ENCODE peak calls at places on chromosomes 11 and 22, in ten cellular contexts. B is brain microvascular endothelial cell, Q is B cell, C is cardiac muscle cell, I is cardiac fibroblast, K is coronary artery, E is GM10248, X is nephron progenitor cell, L is neural progenitor cell, W is epithelial cell of esophagus. O is an unnamed sample.
A peak's percentile ranks its signal among the peaks of the same experiment; 100 is the strongest.

GRCh38 chr11:118129475-118130196 is 23.0 kb downstream of the SCN4B start:
- DNase-seq in B (no peak), Q (no peak), C (no peak), I (no peak), K (no peak), E (no peak), X (no peak), L (no peak), W (no peak), O (no peak)

GRCh38 chr11:11476971-11477645 is 124.1 kb upstream of the CSNK2A3 start:
- DNase-seq in B (no peak), Q (no peak), C (no peak), I (no peak), K (no peak), E (no peak), X (no peak), L (no peak), W (peak; percentile 62), O (no peak)

GRCh38 chr22:45096256-45096907 is 67.3 kb upstream of the NUP50 start:
- DNase-seq in B (peak; percentile 59), Q (peak; percentile 73), C (peak; percentile 67), I (peak; percentile 65), K (no peak), E (peak; percentile 78), X (peak; percentile 69), L (peak; percentile 80), W (peak; percentile 70), O (no peak)

GRCh38 chr11:86916330-86916729 is 38.9 kb downstream of the FZD4 start:
- DNase-seq in B (peak; percentile 83), Q (no peak), C (peak; percentile 80), I (peak; percentile 86), K (no peak), E (no peak), X (no peak), L (no peak), W (peak; percentile 60), O (no peak)

GRCh38 chr11:10428453-10428852 is 26.6 kb upstream of the AMPD3 start:
- DNase-seq in B (no peak), Q (no peak), C (no peak), I (no peak), K (no peak), E (no peak), X (no peak), L (no peak), W (no peak), O (no peak)

GRCh38 chr11:11555228-11555627 is 66.6 kb downstream of the GALNT18 start:
- DNase-seq in B (no peak), Q (no peak), C (no peak), I (no peak), K (no peak), E (no peak), X (peak; percentile 42), L (peak; percentile 53), W (no peak), O (no peak)

GRCh38 chr22:38325575-38325974 is 8.3 kb upstream of the CSNK1E start:
- DNase-seq in B (no peak), Q (no peak), C (no peak), I (no peak), K (no peak), E (no peak), X (no peak), L (no peak), W (no peak), O (no peak)

GRCh38 chr11:70466154-70466553 is 67.8 kb downstream of the CTTN start:
- DNase-seq in B (no peak), Q (no peak), C (peak; percentile 19), I (peak; percentile 11), K (no peak), E (no peak), X (no peak), L (no peak), W (peak; percentile 37), O (no peak)

DNA sequence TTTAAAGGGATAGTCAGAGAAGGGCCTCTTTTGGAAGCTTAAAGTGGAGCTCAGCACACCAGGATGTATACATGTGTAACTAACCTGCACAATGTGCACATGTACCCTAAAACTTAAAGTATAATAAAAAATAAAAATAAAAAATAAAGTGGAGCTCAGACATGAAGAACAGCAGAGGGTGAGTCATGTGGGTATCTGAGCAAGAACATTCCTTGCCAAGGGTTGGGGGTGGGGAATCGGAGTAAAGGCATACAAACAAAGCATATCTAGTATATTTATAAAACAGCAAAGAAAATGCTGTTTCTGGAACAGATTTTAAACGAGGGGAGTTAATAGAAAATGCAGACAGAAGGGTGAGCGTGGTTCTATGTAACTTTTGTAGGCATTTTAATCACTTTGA is 562.6 kb upstream of the ANO3 start:
- DNase-seq in B (peak; percentile 64), Q (no peak), C (peak; percentile 10), I (peak; percentile 20), K (no peak), E (no peak), X (no peak), L (no peak), W (peak; percentile 39), O (no peak)
- TF ChIP-seq CTCF in B (no peak), Q (no peak), C (no peak), I (no peak), K (no peak), E (no peak), X (no peak), L (no peak), W (no peak), O (no peak)

DNA sequence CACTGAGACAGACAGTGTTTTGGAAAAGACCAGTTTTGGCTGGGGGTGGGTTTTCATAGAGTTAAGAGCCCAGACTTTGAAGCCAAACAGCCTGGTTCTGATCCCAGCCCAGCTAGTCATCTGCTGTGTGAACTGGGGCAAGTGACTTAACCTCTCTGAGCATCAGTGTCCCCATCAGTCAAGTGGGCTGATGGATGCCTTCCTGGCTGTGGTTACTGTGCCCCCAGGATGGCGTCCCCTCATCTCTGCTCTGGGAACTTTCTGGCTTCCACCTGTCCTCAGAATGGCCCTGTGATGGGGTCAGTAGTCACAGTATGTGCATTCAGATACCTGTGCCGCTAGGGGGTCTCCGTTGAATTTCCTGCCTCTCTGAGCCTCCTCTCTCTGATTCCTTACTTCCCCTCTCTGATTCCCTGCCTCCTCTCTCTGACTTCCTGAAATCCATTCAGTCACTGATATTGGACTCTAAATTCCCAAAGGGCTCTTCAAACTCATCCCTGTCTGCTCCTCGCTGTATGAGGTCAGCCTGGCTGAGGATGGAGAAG is 2.4 kb downstream of the RASD2 start:
- DNase-seq in B (no peak), Q (no peak), C (no peak), I (no peak), K (no peak), E (no peak), X (no peak), L (no peak), W (no peak), O (no peak)
- TF ChIP-seq CTCF in B (no peak), Q (no peak), C (no peak), I (no peak), K (no peak), E (no peak), X (no peak), L (no peak), W (no peak), O (no peak)

GRCh38 chr11:65779919-65780769 is 632 bp downstream of the AP5B1 start:
- DNase-seq in B (peak; percentile 65), Q (peak; percentile 92), C (peak; percentile 83), I (peak; percentile 83), K (peak; percentile 85), E (peak; percentile 92), X (peak; percentile 77), L (peak; percentile 91), W (peak; percentile 81), O (peak; percentile 73)

GRCh38 chr11:65780770-65781151 is at the start of gene AP5B1:
- DNase-seq in B (no peak), Q (peak; percentile 98), C (peak; percentile 51), I (peak; percentile 48), K (peak; percentile 74), E (peak; percentile 90), X (peak; percentile 68), L (peak; percentile 83), W (peak; percentile 88), O (peak; percentile 72)

GRCh38 chr11:65781962-65782815 is 1.4 kb upstream of the AP5B1 start:
- DNase-seq in B (no peak), Q (no peak), C (no peak), I (no peak), K (peak; percentile 73), E (no peak), X (no peak), L (no peak), W (no peak), O (no peak)

GRCh38 chr11:65782816-65783228 is 2.0 kb upstream of the AP5B1 start:
- DNase-seq in B (no peak), Q (no peak), C (no peak), I (no peak), K (peak; percentile 71), E (no peak), X (no peak), L (no peak), W (peak; percentile 46), O (no peak)

GRCh38 chr11:65781152-65781961 is 581 bp upstream of the AP5B1 start:
- DNase-seq in B (no peak), Q (peak; percentile 92), C (peak; percentile 14), I (no peak), K (peak; percentile 74), E (no peak), X (peak; percentile 45), L (peak; percentile 84), W (no peak), O (no peak)
- TF ChIP-seq CTCF in B (no peak), Q (peak; percentile 60), C (no peak), I (no peak), K (no peak), E (peak; percentile 56), X (no peak), L (peak; percentile 45), W (no peak), O (no peak)

GRCh38 chr11:61345954-61346814 is 13.2 kb downstream of the TKFC start:
- DNase-seq in B (no peak), Q (no peak), C (no peak), I (no peak), K (no peak), E (no peak), X (no peak), L (no peak), W (no peak), O (no peak)

GRCh38 chr11:61342207-61342803 is 9.3 kb downstream of the TKFC start:
- DNase-seq in B (no peak), Q (no peak), C (no peak), I (no peak), K (no peak), E (no peak), X (no peak), L (no peak), W (no peak), O (no peak)

GRCh38 chr11:61347916-61348461 is 13.7 kb downstream of the CYB561A3 start:
- DNase-seq in B (peak; percentile 31), Q (no peak), C (peak; percentile 85), I (peak; percentile 83), K (peak; percentile 74), E (no peak), X (no peak), L (no peak), W (no peak), O (no peak)

GRCh38 chr11:61343792-61344745 is 11.0 kb downstream of the TKFC start:
- DNase-seq in B (no peak), Q (no peak), C (no peak), I (no peak), K (peak; percentile 59), E (no peak), X (no peak), L (no peak), W (no peak), O (no peak)

DNA sequence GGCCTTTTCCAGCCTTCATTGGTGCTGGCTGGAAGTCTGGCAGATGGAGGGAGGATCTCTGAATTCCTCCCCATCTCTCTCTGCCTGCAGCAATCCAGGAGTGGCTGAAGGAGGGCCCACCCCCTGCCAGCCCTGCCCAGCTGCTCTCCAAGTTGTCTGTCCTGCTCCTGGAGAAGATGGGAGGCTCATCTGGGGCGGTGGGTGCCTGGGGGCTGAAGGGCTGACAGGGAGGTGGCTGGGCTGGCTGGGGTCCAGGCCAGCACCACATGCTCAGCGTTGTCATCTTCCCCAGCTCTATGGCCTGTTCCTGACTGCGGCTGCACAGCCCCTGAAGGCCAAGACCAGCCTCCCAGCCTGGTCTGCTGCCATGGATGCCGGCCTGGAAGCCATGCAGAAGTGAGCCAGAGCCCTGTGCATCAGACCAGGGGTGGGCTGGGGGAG is 12.2 kb downstream of the TKFC start:
- DNase-seq in B (no peak), Q (no peak), C (no peak), I (no peak), K (peak; percentile 69), E (no peak), X (no peak), L (no peak), W (no peak), O (no peak)
- TF ChIP-seq CTCF in B (no peak), Q (no peak), C (no peak), I (no peak), K (no peak), E (no peak), X (no peak), L (no peak), W (no peak), O (no peak)

O was measured in natural killer cell.